ENCODE peak calls at places on chromosomes 12 and 14, in six cellular contexts. N is GM23338, C is astrocyte, K is GM12878, D is uterus, R is K562. I is an unnamed sample.
A peak's percentile ranks its signal among the peaks of the same experiment; 100 is the strongest.

GRCh38 chr14:92584856-92585255 is 71.3 kb downstream of the RIN3 start:
- DNase-seq in K (no peak), C (no peak), D (no peak), N (no peak), R (no peak), I (peak; percentile 77)

GRCh38 chr14:65373011-65373670 is 39.4 kb upstream of the FUT8 start:
- DNase-seq in K (no peak), N (peak; percentile 30), D (no peak), C (no peak), R (no peak), I (no peak)

GRCh38 chr14:55170526-55170925 is 20.9 kb downstream of the DLGAP5 start:
- DNase-seq in R (no peak), D (no peak), N (no peak), K (no peak), C (no peak), I (no peak)

GRCh38 chr12:115583591-115583990 is 693.9 kb downstream of the MED13L start:
- DNase-seq in N (no peak), K (no peak), C (no peak), R (no peak), D (no peak), I (no peak)

GRCh38 chr12:64797156-64797555 is 27.3 kb upstream of the TBC1D30 start:
- DNase-seq in R (no peak), C (no peak), K (no peak), D (no peak), N (no peak), I (no peak)

GRCh38 chr12:96170328-96170727 is 23.8 kb upstream of the ELK3 start:
- DNase-seq in K (no peak), C (no peak), D (no peak), N (no peak), R (no peak), I (peak; percentile 78)

GRCh38 chr14:83816755-83817154 is 1713.2 kb upstream of the FLRT2 start:
- DNase-seq in K (no peak), C (no peak), R (no peak), D (no peak), N (no peak), I (no peak)

GRCh38 chr14:35341454-35342159 is 49.4 kb downstream of the PSMA6 start:
- DNase-seq in K (no peak), D (peak; percentile 89), R (no peak), C (peak; percentile 74), N (peak; percentile 50), I (peak; percentile 94)

GRCh38 chr14:55819610-55820304 is 239.8 kb downstream of the KTN1 start:
- DNase-seq in N (no peak), K (peak; percentile 40), R (no peak), C (no peak), D (no peak), I (no peak)

GRCh38 chr14:41783403-41783802 is 176.7 kb downstream of the LRFN5 start:
- DNase-seq in N (no peak), C (no peak), R (no peak), K (no peak), D (no peak), I (no peak)

GRCh38 chr14:76918176-76918750 is 92.1 kb downstream of the LRRC74A start:
- DNase-seq in K (no peak), N (no peak), D (peak; percentile 82), C (peak; percentile 95), R (no peak), I (peak; percentile 88)

GRCh38 chr12:122080149-122081107 is 1.9 kb downstream of the MLXIP start:
- DNase-seq in K (no peak), R (no peak), D (peak; percentile 69), N (peak; percentile 63), C (peak; percentile 82), I (peak; percentile 81)

GRCh38 chr14:75022655-75023054 is 19.9 kb downstream of the EIF2B2 start:
- DNase-seq in N (peak; percentile 68), D (no peak), K (no peak), C (no peak), R (peak; percentile 18), I (no peak)

GRCh38 chr12:117674763-117675162 is 294.0 kb downstream of the KSR2 start:
- DNase-seq in C (no peak), R (no peak), K (no peak), D (no peak), N (no peak), I (no peak)

GRCh38 chr12:31724597-31724996 is 4.2 kb downstream of the AMN1 start:
- DNase-seq in N (no peak), D (no peak), C (no peak), R (no peak), K (no peak), I (no peak)

GRCh38 chr14:22978487-22978837 is 3.9 kb downstream of the AJUBA start:
- DNase-seq in C (no peak), K (no peak), D (no peak), R (no peak), N (no peak), I (no peak)

GRCh38 chr12:113005759-113006158 is 27.4 kb downstream of the OAS2 start:
- DNase-seq in K (no peak), D (no peak), R (peak; percentile 37), C (no peak), N (peak; percentile 56), I (no peak)

GRCh38 chr12:99619389-99620158 is 28.0 kb upstream of the GARIN6 start:
- DNase-seq in D (no peak), C (peak; percentile 26), N (peak; percentile 82), K (no peak), R (peak; percentile 9), I (no peak)

GRCh38 chr12:19694627-19695026 is 255.3 kb downstream of the AEBP2 start:
- DNase-seq in D (no peak), N (no peak), R (no peak), K (no peak), C (peak; percentile 20), I (no peak)

GRCh38 chr12:89373772-89374572 is 21.7 kb upstream of the DUSP6 start:
- DNase-seq in R (no peak), N (no peak), D (no peak), K (no peak), C (peak; percentile 92), I (no peak)

GRCh38 chr14:66139432-66139831 is 346.7 kb upstream of the CCDC196 start:
- DNase-seq in D (no peak), K (no peak), R (no peak), N (no peak), C (no peak), I (no peak)

GRCh38 chr12:31518680-31519227 is 72.2 kb downstream of the DENND5B start:
- DNase-seq in C (peak; percentile 100), D (peak; percentile 34), R (no peak), K (no peak), N (peak; percentile 78), I (no peak)

GRCh38 chr12:77837876-77838291 is 7.2 kb downstream of the NAV3 start:
- DNase-seq in R (no peak), K (no peak), C (no peak), D (no peak), N (no peak), I (no peak)

GRCh38 chr14:50342211-50343080 is 30.3 kb downstream of the DMAC2L start:
- DNase-seq in N (peak; percentile 68), D (peak; percentile 58), C (peak; percentile 74), K (no peak), R (peak; percentile 86), I (peak; percentile 87)

GRCh38 chr12:87775051-87775450 is 254.2 kb downstream of the C12orf50 start:
- DNase-seq in K (no peak), R (no peak), D (no peak), C (no peak), N (no peak), I (no peak)

GRCh38 chr14:73576391-73576790 is 7.4 kb downstream of the ACOT2 start:
- DNase-seq in N (no peak), K (no peak), D (no peak), R (no peak), C (no peak), I (no peak)

GRCh38 chr14:100392266-100392850 is 69.2 kb downstream of the SLC25A47 start:
- DNase-seq in C (no peak), R (no peak), D (no peak), N (no peak), K (no peak), I (no peak)

GRCh38 chr12:96985515-96986362 is 78.7 kb downstream of the NEDD1 start:
- DNase-seq in D (peak; percentile 18), N (peak; percentile 74), R (peak; percentile 48), C (no peak), K (no peak), I (peak; percentile 83)

GRCh38 chr14:100608586-100609330 is 21.5 kb upstream of the BEGAIN start:
- DNase-seq in C (no peak), R (no peak), N (no peak), K (no peak), D (no peak), I (no peak)

GRCh38 chr12:64261813-64262212 is 39.7 kb upstream of the KICS2 start:
- DNase-seq in C (no peak), D (no peak), N (no peak), K (no peak), R (no peak), I (no peak)

GRCh38 chr12:124347805-124348658 is 53.1 kb downstream of the RFLNA start:
- DNase-seq in C (no peak), N (peak; percentile 51), R (peak; percentile 34), D (no peak), K (no peak), I (no peak)

GRCh38 chr14:35254736-35255135 is 37.4 kb upstream of the PSMA6 start:
- DNase-seq in K (peak; percentile 64), D (no peak), R (no peak), N (no peak), C (no peak), I (no peak)

GRCh38 chr12:75820848-75821578 is 210.6 kb downstream of the PHLDA1 start:
- DNase-seq in K (no peak), R (no peak), N (no peak), D (peak; percentile 35), C (peak; percentile 95), I (no peak)

DNA sequence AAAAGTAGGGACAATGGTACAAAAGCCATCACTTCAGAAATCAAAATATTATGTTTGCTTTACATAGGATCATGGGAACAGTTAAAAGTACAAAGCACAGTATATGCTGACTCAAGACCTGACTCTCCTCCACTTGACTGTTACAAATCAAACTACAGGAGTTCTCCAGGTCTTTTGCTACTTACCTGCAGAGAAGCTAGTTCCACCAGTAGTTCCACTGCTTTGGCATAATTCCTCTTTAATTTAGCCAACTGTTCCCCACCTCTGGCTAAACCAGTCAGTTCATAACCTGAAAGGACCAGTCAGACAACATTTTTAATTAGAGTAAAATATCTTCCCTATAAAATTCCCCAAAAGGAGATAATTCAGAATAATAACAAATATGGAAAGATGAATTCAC is 14.0 kb downstream of the ATP6V1D start:
- DNase-seq in C (no peak), N (no peak), D (no peak), R (no peak), K (no peak), I (no peak)
- TF ChIP-seq CTCF in C (no peak), N (no peak), D (no peak), R (no peak), K (no peak), I (no peak)

GRCh38 chr12:46260153-46260912 is 8.5 kb downstream of the SLC38A1 start:
- DNase-seq in N (peak; percentile 88), K (no peak), C (peak; percentile 58), D (no peak), R (no peak), I (no peak)
- H3K4me1 ChIP-seq in N (peaks cover 75% of the 10 kb centered on the region), K (peaks cover 11% of the 10 kb centered on the region), C (peaks cover 16% of the 10 kb centered on the region), D (no peaks in the 10 kb centered on the region), R (peaks cover 53% of the 10 kb centered on the region), I (peaks cover 67% of the 10 kb centered on the region)

GRCh38 chr12:120724720-120725119 is 906 bp upstream of the ACADS start:
- DNase-seq in N (no peak), C (no peak), R (no peak), K (no peak), D (no peak), I (peak; percentile 31)
- TF ChIP-seq CTCF in N (no peak), C (no peak), R (no peak), K (no peak), D (no peak), I (no peak)

GRCh38 chr14:69048456-69048855 is 69.4 kb upstream of the ACTN1 start:
- DNase-seq in N (no peak), K (no peak), R (no peak), D (no peak), C (no peak), I (no peak)
- H3K4me1 ChIP-seq in N (peaks cover 38% of the 10 kb centered on the region), K (no peaks in the 10 kb centered on the region), R (no peaks in the 10 kb centered on the region), D (peaks cover 21% of the 10 kb centered on the region), C (peaks cover 46% of the 10 kb centered on the region), I (peaks cover 70% of the 10 kb centered on the region)